ENCODE peak calls at places on chromosomes 7 and 10, in six cellular contexts. Q is neural progenitor cell, N is WERI-Rb-1, O is Peyer's patch, C is ovary, X is esophagus squamous epithelium. L is an unnamed sample. For H3K27me3, the result is how much of the 10 kb centered on the place peaks cover.

GRCh38 chr10:95268438-95268837 is 22.4 kb downstream of the PDLIM1 start:
- DNase-seq in Q (peak), N (no peak), O (no peak), C (peak), X (no peak), L (no peak)

GRCh38 chr7:1689356-1689755 is 19.3 kb downstream of the ELFN1 start:
- DNase-seq in Q (peak), N (peak), O (no peak), C (no peak), X (no peak), L (no peak)

GRCh38 chr7:40700653-40701475 is 566.1 kb downstream of the SUGCT start:
- DNase-seq in Q (no peak), N (no peak), O (no peak), C (no peak), X (no peak), L (no peak)

GRCh38 chr10:1589257-1589656 is 148.1 kb downstream of the ADARB2 start:
- DNase-seq in Q (no peak), N (no peak), O (peak), C (no peak), X (no peak), L (no peak)

GRCh38 chr7:115940462-115941060 is 90.0 kb downstream of the TFEC start:
- DNase-seq in Q (no peak), N (no peak), O (no peak), C (no peak), X (no peak), L (no peak)

GRCh38 chr10:103397191-103397825 is 882 bp downstream of the PDCD11 start:
- DNase-seq in Q (no peak), N (no peak), O (no peak), C (no peak), X (no peak), L (no peak)

GRCh38 chr10:50809596-50809995 is 69.9 kb downstream of the ASAH2B start:
- DNase-seq in Q (no peak), N (no peak), O (no peak), C (no peak), X (no peak), L (no peak)

GRCh38 chr10:68154211-68154497 is 44.9 kb downstream of the MYPN start:
- DNase-seq in Q (peak), N (no peak), O (no peak), C (peak), X (no peak), L (peak)

GRCh38 chr7:92632791-92633190 is 42.6 kb upstream of the FAM133B start:
- DNase-seq in Q (no peak), N (no peak), O (no peak), C (no peak), X (no peak), L (no peak)

GRCh38 chr10:84613336-84614021 is 285.1 kb downstream of the CCSER2 start:
- DNase-seq in Q (peak), N (peak), O (no peak), C (no peak), X (no peak), L (peak)

GRCh38 chr7:131610007-131610406 is 53.6 kb upstream of the PODXL start:
- DNase-seq in Q (no peak), N (no peak), O (no peak), C (no peak), X (no peak), L (no peak)

GRCh38 chr7:129557686-129558481 is 53.6 kb upstream of the NRF1 start:
- DNase-seq in Q (no peak), N (no peak), O (no peak), C (no peak), X (no peak), L (no peak)

GRCh38 chr10:84264611-84265141 is 19.8 kb downstream of the RGR start:
- DNase-seq in Q (peak), N (peak), O (peak), C (peak), X (no peak), L (peak)

GRCh38 chr10:129514568-129515451 is 47.8 kb downstream of the MGMT start:
- DNase-seq in Q (no peak), N (no peak), O (no peak), C (no peak), X (no peak), L (peak)

GRCh38 chr7:93159490-93159889 is 11.3 kb upstream of the SAMD9L start:
- DNase-seq in Q (no peak), N (no peak), O (no peak), C (no peak), X (no peak), L (no peak)

GRCh38 chr7:30791126-30791525 is 19.9 kb downstream of the MINDY4 start:
- DNase-seq in Q (peak), N (peak), O (no peak), C (no peak), X (no peak), L (no peak)

GRCh38 chr10:127275793-127276415 is 79.5 kb upstream of the INSYN2A start:
- DNase-seq in Q (no peak), N (no peak), O (no peak), C (no peak), X (no peak), L (no peak)

GRCh38 chr7:138979226-138979979 is 1.8 kb downstream of the KIAA1549 start:
- DNase-seq in Q (no peak), N (no peak), O (no peak), C (no peak), X (no peak), L (no peak)

GRCh38 chr10:105328441-105328840 is 687.4 kb downstream of the SORCS3 start:
- DNase-seq in Q (no peak), N (no peak), O (no peak), C (no peak), X (no peak), L (no peak)

GRCh38 chr7:33733865-33734650 is 171.3 kb upstream of the BMPER start:
- DNase-seq in Q (no peak), N (no peak), O (peak), C (no peak), X (no peak), L (no peak)

GRCh38 chr10:15879058-15879457 is 18.8 kb upstream of the MINDY3 start:
- DNase-seq in Q (peak), N (no peak), O (no peak), C (no peak), X (no peak), L (no peak)

GRCh38 chr7:16416289-16417282 is 4.8 kb downstream of the CRPPA start:
- DNase-seq in Q (no peak), N (no peak), O (no peak), C (no peak), X (no peak), L (no peak)

GRCh38 chr10:36170943-36171501 is 528.9 kb upstream of the FZD8 start:
- DNase-seq in Q (no peak), N (no peak), O (no peak), C (no peak), X (no peak), L (no peak)

GRCh38 chr7:37947138-37947839 is 26.8 kb downstream of the EPDR1 start:
- DNase-seq in Q (no peak), N (no peak), O (no peak), C (no peak), X (no peak), L (no peak)
- H3K27ac ChIP-seq in Q (no peak), N (no peak), O (no peak), C (no peak), X (no peak), L (no peak)

DNA sequence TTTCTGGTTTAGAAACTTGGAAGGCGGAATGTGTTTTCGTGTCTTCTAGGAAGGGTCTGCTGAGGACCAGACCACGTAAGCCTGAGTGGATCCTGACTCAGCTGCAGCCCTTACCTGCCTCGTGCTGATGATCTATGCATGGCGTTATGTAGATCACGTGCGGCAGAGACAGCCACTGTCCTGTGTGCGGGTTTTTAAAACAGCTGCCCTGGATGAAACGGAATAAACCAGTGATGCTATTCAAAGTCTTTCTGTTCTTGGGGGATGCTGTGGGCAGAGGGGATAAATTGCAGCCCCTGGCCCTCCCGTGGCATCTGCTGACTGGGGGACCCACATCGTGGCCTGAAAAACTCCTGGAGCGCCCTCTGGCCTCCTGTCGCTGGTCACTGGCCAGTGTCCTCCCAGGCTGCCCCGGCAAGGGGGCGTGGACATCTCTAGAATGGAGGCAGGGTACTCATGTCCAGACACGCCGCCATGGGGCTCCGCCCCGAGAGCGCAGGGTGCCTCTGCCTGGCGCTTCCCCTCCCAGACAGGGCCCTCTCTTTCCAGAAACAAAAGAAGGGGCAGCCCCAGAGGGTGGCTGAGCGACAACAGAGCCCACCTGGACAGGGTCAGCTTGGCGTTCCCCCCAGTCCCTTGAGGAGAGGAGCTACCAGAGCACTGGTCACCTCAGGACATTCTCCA is 13.2 kb downstream of the ALKBH4 start:
- DNase-seq in Q (peak), N (peak), O (no peak), C (no peak), X (no peak), L (no peak)
- TF ChIP-seq CTCF in Q (peak), N (peak), O (no peak), C (no peak), X (no peak), L (no peak)

GRCh38 chr10:5299950-5300349 is 64.8 kb upstream of the UCN3 start:
- DNase-seq in Q (no peak), N (no peak), O (no peak), C (no peak), X (no peak), L (no peak)
- H3K27me3 ChIP-seq in Q (under half), N (under half), O (under half), C (under half), X (under half), L (under half)

DNA sequence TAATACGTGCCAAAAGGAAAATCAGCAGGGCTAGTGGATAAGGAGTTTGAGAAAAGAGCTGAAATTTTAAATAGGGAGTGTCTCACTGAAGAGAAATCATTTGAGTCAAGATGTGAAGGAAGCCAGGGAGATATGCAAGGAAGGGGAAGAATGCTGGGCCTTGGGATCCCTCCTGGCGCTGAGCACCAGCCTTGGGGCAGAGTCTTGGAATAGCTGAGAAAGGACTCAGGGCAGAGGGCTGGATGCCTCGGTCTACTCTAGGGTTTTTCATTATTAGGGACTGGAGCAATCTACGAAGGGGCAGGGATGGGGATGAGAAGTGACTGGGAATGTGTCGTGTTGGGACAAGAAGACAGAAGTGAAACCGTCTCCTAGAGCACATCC is 484 bp downstream of the ZWINT start:
- DNase-seq in Q (no peak), N (no peak), O (no peak), C (no peak), X (no peak), L (no peak)
- H3K27ac ChIP-seq in Q (no peak), N (peak), O (no peak), C (no peak), X (peak), L (no peak)

DNA sequence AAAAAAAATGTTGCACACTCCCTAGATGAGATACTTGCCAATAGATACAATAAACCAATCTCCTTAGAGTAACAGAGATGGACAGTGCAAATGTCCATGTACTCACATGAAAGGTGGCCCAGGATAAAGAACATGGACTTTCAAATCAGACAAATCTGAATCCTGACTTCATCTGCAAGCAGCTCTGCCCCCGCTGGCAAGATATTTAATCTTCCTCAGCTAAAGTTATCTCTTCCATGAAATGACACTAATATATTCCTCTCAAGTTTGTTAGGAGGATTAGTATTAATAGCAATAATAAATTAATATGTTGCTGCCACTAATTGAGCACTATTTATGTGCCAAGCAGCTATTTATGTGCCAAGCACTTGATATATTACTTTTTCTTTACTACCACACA is 148.6 kb upstream of the YAE1 start:
- DNase-seq in Q (no peak), N (no peak), O (no peak), C (no peak), X (no peak), L (no peak)
- TF ChIP-seq CTCF in Q (no peak), N (no peak), O (no peak), C (no peak), X (no peak), L (no peak)

GRCh38 chr10:100807241-100808050 is 62.1 kb downstream of the PAX2 start:
- DNase-seq in Q (no peak), N (no peak), O (no peak), C (no peak), X (no peak), L (no peak)

GRCh38 chr10:100805543-100806355 is 60.4 kb downstream of the PAX2 start:
- DNase-seq in Q (no peak), N (no peak), O (no peak), C (no peak), X (no peak), L (no peak)

GRCh38 chr10:100803908-100804307 is 58.5 kb downstream of the PAX2 start:
- DNase-seq in Q (no peak), N (no peak), O (no peak), C (no peak), X (no peak), L (no peak)

GRCh38 chr10:100808851-100809250 is 63.5 kb downstream of the PAX2 start:
- DNase-seq in Q (no peak), N (no peak), O (no peak), C (no peak), X (no peak), L (no peak)

GRCh38 chr10:100806356-100806645 is 60.9 kb downstream of the PAX2 start:
- DNase-seq in Q (no peak), N (no peak), O (no peak), C (no peak), X (no peak), L (no peak)
- H3K27me3 ChIP-seq in Q (half or more), N (half or more), O (under half), C (under half), X (under half), L (under half)

GRCh38 chr7:100965723-100966541 is 3.4 kb upstream of the MUC12 start:
- DNase-seq in Q (peak), N (peak), O (peak), C (peak), X (no peak), L (peak)
- H3K27ac ChIP-seq in Q (no peak), N (no peak), O (peak), C (no peak), X (no peak), L (no peak)